ENCODE peak calls at places on chromosomes 13 and 19, in seven cellular contexts. J, T, I, Q, V, M and B are unnamed samples.

GRCh38 chr13:36548129-36548528 is 115.8 kb downstream of the CCNA1 start:
- DNase-seq in J (no peak), T (peak), I (no peak), Q (no peak), V (no peak), M (peak), B (no peak)

GRCh38 chr13:74064805-74065204 is 69.4 kb downstream of the KLF12 start:
- DNase-seq in J (no peak), T (no peak), I (no peak), Q (no peak), V (no peak), M (no peak), B (no peak)

GRCh38 chr13:20828540-20829364 is 55.0 kb upstream of the EEF1AKMT1 start:
- DNase-seq in J (peak), T (no peak), I (peak), Q (no peak), V (no peak), M (no peak), B (no peak)

GRCh38 chr19:49589391-49589790 is 1.6 kb upstream of the PRR12 start:
- DNase-seq in J (no peak), T (no peak), I (no peak), Q (no peak), V (no peak), M (no peak), B (no peak)

GRCh38 chr13:25980255-25980654 is 71.6 kb downstream of the SHISA2 start:
- DNase-seq in J (peak), T (no peak), I (peak), Q (no peak), V (no peak), M (no peak), B (no peak)

GRCh38 chr13:33612641-33613638 is 205.0 kb upstream of the RFC3 start:
- DNase-seq in J (no peak), T (no peak), I (no peak), Q (no peak), V (no peak), M (no peak), B (no peak)

GRCh38 chr19:14410775-14411134 is 8.4 kb downstream of the DDX39A start:
- DNase-seq in J (no peak), T (no peak), I (no peak), Q (no peak), V (no peak), M (no peak), B (no peak)

GRCh38 chr13:112506046-112506445 is 81.9 kb downstream of the TUBGCP3 start:
- DNase-seq in J (no peak), T (no peak), I (no peak), Q (no peak), V (no peak), M (no peak), B (no peak)

GRCh38 chr13:27442071-27442647 is 8.2 kb downstream of the MTIF3 start:
- DNase-seq in J (no peak), T (no peak), I (no peak), Q (no peak), V (no peak), M (no peak), B (no peak)

GRCh38 chr13:27728271-27728670 is 64.0 kb upstream of the GSX1 start:
- DNase-seq in J (peak), T (no peak), I (no peak), Q (no peak), V (no peak), M (no peak), B (no peak)

GRCh38 chr13:78137404-78138142 is 218.9 kb upstream of the EDNRB start:
- DNase-seq in J (peak), T (no peak), I (peak), Q (no peak), V (peak), M (no peak), B (peak)

GRCh38 chr19:34317311-34317927 is 47.6 kb upstream of the GPI start:
- DNase-seq in J (no peak), T (no peak), I (no peak), Q (no peak), V (no peak), M (no peak), B (no peak)

GRCh38 chr19:15463865-15464371 is 426 bp downstream of the RASAL3 start:
- DNase-seq in J (peak), T (no peak), I (no peak), Q (no peak), V (no peak), M (no peak), B (no peak)

GRCh38 chr19:18768997-18769891 is 21.9 kb downstream of the COMP start:
- DNase-seq in J (no peak), T (no peak), I (no peak), Q (no peak), V (no peak), M (no peak), B (no peak)

GRCh38 chr19:18769989-18770528 is 21.0 kb downstream of the COMP start:
- DNase-seq in J (no peak), T (no peak), I (no peak), Q (no peak), V (no peak), M (no peak), B (no peak)

GRCh38 chr19:18765224-18765623 is 25.9 kb downstream of the COMP start:
- DNase-seq in J (no peak), T (no peak), I (no peak), Q (no peak), V (no peak), M (no peak), B (no peak)

GRCh38 chr19:18770663-18771327 is 20.3 kb downstream of the COMP start:
- DNase-seq in J (no peak), T (no peak), I (no peak), Q (no peak), V (no peak), M (no peak), B (no peak)

GRCh38 chr19:18768046-18768771 is 22.9 kb downstream of the COMP start:
- DNase-seq in J (no peak), T (peak), I (no peak), Q (no peak), V (no peak), M (no peak), B (no peak)
- TF ChIP-seq CTCF in J (no peak), T (no peak), I (no peak), Q (no peak), V (no peak), M (no peak), B (no peak)

GRCh38 chr19:28634031-28634328 is 579.0 kb downstream of the UQCRFS1 start:
- DNase-seq in J (no peak), T (no peak), I (no peak), Q (no peak), V (no peak), M (no peak), B (no peak)
- TF ChIP-seq CTCF in J (no peak), T (no peak), I (no peak), Q (no peak), V (no peak), M (no peak), B (no peak)

DNA sequence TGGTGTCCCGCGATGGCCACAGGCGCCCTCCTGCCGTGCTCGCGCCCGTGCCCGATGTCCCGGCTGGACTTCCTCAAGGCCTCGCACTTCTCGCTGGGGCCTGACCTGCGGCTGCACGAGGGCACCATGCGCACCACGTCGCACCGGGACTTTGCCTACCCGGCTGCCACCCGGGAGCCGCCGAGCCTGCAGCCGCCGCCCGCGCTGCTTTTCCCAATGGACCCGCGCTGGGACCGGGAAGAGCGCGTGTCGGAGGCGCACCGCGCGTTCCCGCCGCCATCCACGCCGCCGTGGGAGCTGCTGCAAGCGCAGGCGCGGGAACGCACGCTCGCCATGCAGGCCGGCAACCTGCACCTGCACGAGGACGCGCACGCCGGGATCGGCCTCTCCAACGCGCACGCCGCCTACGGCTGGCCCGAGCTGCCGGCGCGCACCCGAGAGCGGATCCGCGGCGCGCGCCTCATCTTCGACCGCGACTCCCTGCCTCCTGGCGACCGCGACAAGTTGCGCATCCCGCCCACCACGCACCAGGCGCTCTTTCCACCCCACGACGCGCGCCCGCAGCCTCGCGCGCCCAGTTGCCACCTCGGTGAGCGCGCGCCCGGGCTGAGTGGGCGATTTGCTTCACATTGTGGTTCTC is 12.1 kb upstream of the PEX11G start:
- DNase-seq in J (no peak), T (no peak), I (peak), Q (no peak), V (peak), M (no peak), B (no peak)
- TF ChIP-seq CTCF in J (no peak), T (no peak), I (no peak), Q (no peak), V (no peak), M (no peak), B (no peak)

GRCh38 chr13:76884167-76884566 is 2.0 kb downstream of the KCTD12 start:
- DNase-seq in J (peak), T (peak), I (peak), Q (no peak), V (no peak), M (peak), B (no peak)

GRCh38 chr13:76886292-76887061 is at the start of gene KCTD12:
- DNase-seq in J (peak), T (peak), I (peak), Q (peak), V (peak), M (peak), B (no peak)

GRCh38 chr13:76884571-76885202 is 1.5 kb downstream of the KCTD12 start:
- DNase-seq in J (peak), T (no peak), I (peak), Q (no peak), V (no peak), M (no peak), B (no peak)

GRCh38 chr13:76886005-76886291 is 257 bp downstream of the KCTD12 start:
- DNase-seq in J (no peak), T (no peak), I (no peak), Q (no peak), V (no peak), M (no peak), B (no peak)

GRCh38 chr13:76885203-76886004 is 801 bp downstream of the KCTD12 start:
- DNase-seq in J (peak), T (peak), I (peak), Q (peak), V (peak), M (peak), B (no peak)
- TF ChIP-seq CTCF in J (peak), T (peak), I (peak), Q (no peak), V (no peak), M (peak), B (peak)

GRCh38 chr19:2253106-2254051 is 2.8 kb downstream of the JSRP1 start:
- DNase-seq in J (peak), T (no peak), I (no peak), Q (no peak), V (no peak), M (no peak), B (no peak)

GRCh38 chr19:2255112-2255845 is 938 bp downstream of the JSRP1 start:
- DNase-seq in J (no peak), T (no peak), I (no peak), Q (no peak), V (no peak), M (no peak), B (no peak)

GRCh38 chr19:2254052-2254872 is 2.0 kb downstream of the JSRP1 start:
- DNase-seq in J (no peak), T (no peak), I (peak), Q (no peak), V (no peak), M (no peak), B (no peak)

GRCh38 chr19:2259331-2259730 is 3.1 kb upstream of the JSRP1 start:
- DNase-seq in J (no peak), T (no peak), I (no peak), Q (no peak), V (no peak), M (no peak), B (no peak)

DNA sequence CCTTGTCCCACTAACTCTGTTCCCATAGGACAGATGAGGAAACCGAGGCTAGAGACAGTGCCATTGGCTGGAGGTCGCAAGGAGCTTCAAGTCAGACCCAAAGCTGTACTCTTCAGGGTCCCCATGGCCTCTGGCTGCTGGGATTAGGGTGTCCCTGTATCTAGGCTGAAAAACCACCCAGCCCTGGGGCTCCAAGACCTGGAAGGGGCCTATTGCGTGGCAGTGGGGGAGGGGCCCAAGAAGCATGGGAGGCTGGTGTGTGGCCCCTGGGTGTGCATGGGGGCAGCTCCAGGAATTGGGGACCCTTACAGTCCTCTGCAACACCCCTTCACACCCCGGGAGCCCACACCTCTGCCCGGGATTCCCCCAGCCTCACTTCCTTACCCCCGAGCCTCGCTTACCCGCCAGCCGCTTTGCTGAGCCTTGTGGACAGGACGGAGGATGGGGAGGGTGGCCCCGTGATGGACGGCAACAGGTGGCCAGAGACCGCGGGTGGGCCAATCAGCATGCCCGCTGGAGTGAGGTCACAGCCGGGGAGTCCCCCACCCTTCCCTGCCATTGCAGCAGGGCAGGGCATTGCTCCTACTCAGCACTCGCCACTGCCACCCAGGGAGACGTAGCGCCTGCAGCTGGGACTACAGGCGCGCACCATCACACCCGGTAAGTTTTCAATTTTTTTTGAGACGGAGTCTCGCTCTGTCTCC is at the start of gene JSRP1:
- DNase-seq in J (no peak), T (no peak), I (no peak), Q (no peak), V (no peak), M (no peak), B (no peak)
- TF ChIP-seq CTCF in J (no peak), T (no peak), I (no peak), Q (no peak), V (no peak), M (no peak), B (no peak)

GRCh38 chr19:45130888-45131615 is 29.7 kb downstream of the NKPD1 start:
- DNase-seq in J (no peak), T (no peak), I (no peak), Q (no peak), V (peak), M (no peak), B (no peak)
- TF ChIP-seq CTCF in J (no peak), T (no peak), I (no peak), Q (no peak), V (peak), M (no peak), B (peak)

GRCh38 chr13:75432045-75432444 is 49.9 kb downstream of the TBC1D4 start:
- DNase-seq in J (no peak), T (no peak), I (peak), Q (no peak), V (no peak), M (no peak), B (no peak)
- TF ChIP-seq CTCF in J (no peak), T (no peak), I (peak), Q (no peak), V (no peak), M (no peak), B (no peak)